ENCODE peak calls at places on chromosome X, in five cellular contexts. One of them, this sample, is unnamed. For H3K4me1 and H3K36me3, the result is how much of the 10 kb centered on the place peaks cover.

GRCh38 chrX:154409222-154409871 is at the start of gene DNASE1L1:
- DNase-seq in upper lobe of right lung: peak
- DNase-seq in neural progenitor cell: peak
- DNase-seq in IMR-90: peak
- DNase-seq in ovary: no peak
- DNase-seq in this sample: peak

GRCh38 chrX:9312922-9313867 is 151.7 kb upstream of the TBL1X start:
- DNase-seq in upper lobe of right lung: peak
- DNase-seq in neural progenitor cell: no peak
- DNase-seq in ovary: peak
- DNase-seq in IMR-90: no peak
- DNase-seq in this sample: peak

GRCh38 chrX:43970528-43970927 is 2.7 kb downstream of the NDP start:
- DNase-seq in neural progenitor cell: no peak
- DNase-seq in IMR-90: peak
- DNase-seq in upper lobe of right lung: no peak
- DNase-seq in ovary: no peak
- DNase-seq in this sample: no peak

GRCh38 chrX:140572724-140573123 is 67.9 kb upstream of the SOX3 start:
- DNase-seq in upper lobe of right lung: no peak
- DNase-seq in ovary: no peak
- DNase-seq in neural progenitor cell: peak
- DNase-seq in IMR-90: peak
- DNase-seq in this sample: no peak

GRCh38 chrX:40131644-40132376 is 34.1 kb upstream of the BCOR start:
- DNase-seq in upper lobe of right lung: no peak
- DNase-seq in ovary: no peak
- DNase-seq in IMR-90: no peak
- DNase-seq in neural progenitor cell: no peak
- DNase-seq in this sample: no peak

GRCh38 chrX:44400588-44400987 is 57.1 kb upstream of the EFHC2 start:
- DNase-seq in IMR-90: peak
- DNase-seq in neural progenitor cell: no peak
- DNase-seq in ovary: no peak
- DNase-seq in upper lobe of right lung: no peak
- DNase-seq in this sample: no peak

GRCh38 chrX:14027511-14028019 is 2.1 kb downstream of the GEMIN8 start:
- DNase-seq in IMR-90: peak
- DNase-seq in upper lobe of right lung: no peak
- DNase-seq in ovary: no peak
- DNase-seq in neural progenitor cell: no peak
- DNase-seq in this sample: no peak

GRCh38 chrX:98654565-98654964 is 1755.5 kb downstream of the PCDH19 start:
- DNase-seq in ovary: no peak
- DNase-seq in neural progenitor cell: no peak
- DNase-seq in IMR-90: no peak
- DNase-seq in upper lobe of right lung: no peak
- DNase-seq in this sample: no peak

GRCh38 chrX:24668111-24668510 is 21.0 kb upstream of the PCYT1B start:
- DNase-seq in neural progenitor cell: no peak
- DNase-seq in upper lobe of right lung: no peak
- DNase-seq in IMR-90: no peak
- DNase-seq in ovary: no peak
- DNase-seq in this sample: no peak

GRCh38 chrX:17174671-17175070 is 200.3 kb upstream of the NHS start:
- DNase-seq in neural progenitor cell: no peak
- DNase-seq in upper lobe of right lung: no peak
- DNase-seq in IMR-90: no peak
- DNase-seq in ovary: no peak
- DNase-seq in this sample: no peak

GRCh38 chrX:130771648-130772312 is 131.2 kb downstream of the ENOX2 start:
- DNase-seq in IMR-90: no peak
- DNase-seq in neural progenitor cell: no peak
- DNase-seq in upper lobe of right lung: no peak
- DNase-seq in ovary: no peak
- DNase-seq in this sample: no peak

GRCh38 chrX:63250253-63250868 is 100.8 kb downstream of the SPIN4 start:
- DNase-seq in neural progenitor cell: peak
- DNase-seq in ovary: no peak
- DNase-seq in upper lobe of right lung: no peak
- DNase-seq in IMR-90: peak
- DNase-seq in this sample: no peak

GRCh38 chrX:133638285-133638684 is 223.0 kb upstream of the GPC4 start:
- DNase-seq in upper lobe of right lung: no peak
- DNase-seq in neural progenitor cell: no peak
- DNase-seq in ovary: no peak
- DNase-seq in IMR-90: no peak
- DNase-seq in this sample: no peak

GRCh38 chrX:111483140-111483539 is 28.3 kb upstream of the SERTM2 start:
- DNase-seq in ovary: no peak
- DNase-seq in upper lobe of right lung: no peak
- DNase-seq in IMR-90: no peak
- DNase-seq in neural progenitor cell: no peak
- DNase-seq in this sample: no peak

GRCh38 chrX:72025236-72025770 is 106.4 kb downstream of the RTL5 start:
- DNase-seq in IMR-90: no peak
- DNase-seq in neural progenitor cell: no peak
- DNase-seq in ovary: no peak
- DNase-seq in upper lobe of right lung: no peak
- DNase-seq in this sample: peak

GRCh38 chrX:17654116-17654515 is 83.2 kb upstream of the SCML1 start:
- DNase-seq in ovary: no peak
- DNase-seq in upper lobe of right lung: no peak
- DNase-seq in neural progenitor cell: no peak
- DNase-seq in IMR-90: no peak
- DNase-seq in this sample: no peak

GRCh38 chrX:96763608-96764007 is 79.0 kb downstream of the DIAPH2 start:
- DNase-seq in IMR-90: no peak
- DNase-seq in upper lobe of right lung: no peak
- DNase-seq in neural progenitor cell: no peak
- DNase-seq in ovary: no peak
- DNase-seq in this sample: no peak

GRCh38 chrX:56800307-56800706 is 71.3 kb downstream of the NBDY start:
- DNase-seq in ovary: no peak
- DNase-seq in neural progenitor cell: no peak
- DNase-seq in IMR-90: no peak
- DNase-seq in upper lobe of right lung: no peak
- DNase-seq in this sample: no peak

GRCh38 chrX:12997898-12998687 is 23.2 kb downstream of the TMSB4X start:
- DNase-seq in neural progenitor cell: peak
- DNase-seq in upper lobe of right lung: no peak
- DNase-seq in IMR-90: no peak
- DNase-seq in ovary: no peak
- DNase-seq in this sample: no peak
- H3K4me1 ChIP-seq in neural progenitor cell: under half
- H3K4me1 ChIP-seq in upper lobe of right lung: under half
- H3K4me1 ChIP-seq in IMR-90: under half
- H3K4me1 ChIP-seq in ovary: under half
- H3K4me1 ChIP-seq in this sample: under half

GRCh38 chrX:153032397-153033118 is 23.7 kb upstream of the PNMA3 start:
- DNase-seq in ovary: peak
- DNase-seq in neural progenitor cell: peak
- DNase-seq in IMR-90: peak
- DNase-seq in upper lobe of right lung: peak
- DNase-seq in this sample: peak
- H3K27ac ChIP-seq in ovary: no peak
- H3K27ac ChIP-seq in neural progenitor cell: no peak
- H3K27ac ChIP-seq in IMR-90: no peak
- H3K27ac ChIP-seq in upper lobe of right lung: no peak
- H3K27ac ChIP-seq in this sample: no peak

GRCh38 chrX:12615061-12615460 is 176.2 kb upstream of the PRPS2 start:
- DNase-seq in neural progenitor cell: no peak
- DNase-seq in ovary: no peak
- DNase-seq in upper lobe of right lung: no peak
- DNase-seq in IMR-90: no peak
- DNase-seq in this sample: no peak

GRCh38 chrX:12617241-12617640 is 174.0 kb upstream of the PRPS2 start:
- DNase-seq in upper lobe of right lung: no peak
- DNase-seq in IMR-90: no peak
- DNase-seq in ovary: no peak
- DNase-seq in neural progenitor cell: no peak
- DNase-seq in this sample: no peak

GRCh38 chrX:12610079-12610478 is 181.1 kb upstream of the PRPS2 start:
- DNase-seq in neural progenitor cell: no peak
- DNase-seq in IMR-90: peak
- DNase-seq in upper lobe of right lung: no peak
- DNase-seq in ovary: no peak
- DNase-seq in this sample: no peak

GRCh38 chrX:12614266-12614665 is 176.9 kb upstream of the PRPS2 start:
- DNase-seq in IMR-90: no peak
- DNase-seq in upper lobe of right lung: no peak
- DNase-seq in ovary: no peak
- DNase-seq in neural progenitor cell: no peak
- DNase-seq in this sample: no peak

GRCh38 chrX:12611471-12611870 is 179.7 kb upstream of the PRPS2 start:
- DNase-seq in neural progenitor cell: no peak
- DNase-seq in upper lobe of right lung: no peak
- DNase-seq in ovary: no peak
- DNase-seq in IMR-90: no peak
- DNase-seq in this sample: no peak
- H3K36me3 ChIP-seq in neural progenitor cell: under half
- H3K36me3 ChIP-seq in upper lobe of right lung: under half
- H3K36me3 ChIP-seq in ovary: under half
- H3K36me3 ChIP-seq in IMR-90: under half
- H3K36me3 ChIP-seq in this sample: under half

GRCh38 chrX:45765726-45766125 is 565.0 kb upstream of the DIPK2B start:
- DNase-seq in upper lobe of right lung: no peak
- DNase-seq in ovary: no peak
- DNase-seq in IMR-90: no peak
- DNase-seq in neural progenitor cell: no peak
- DNase-seq in this sample: no peak
- H3K4me1 ChIP-seq in upper lobe of right lung: under half
- H3K4me1 ChIP-seq in ovary: under half
- H3K4me1 ChIP-seq in IMR-90: under half
- H3K4me1 ChIP-seq in neural progenitor cell: under half
- H3K4me1 ChIP-seq in this sample: under half

This sample was measured in right atrium auricular region.